ENCODE peak calls at places on chromosomes 1 and 21, in eight cellular contexts. M, C, D, B, Q, G, P and J are unnamed samples.

GRCh38 chr1:113630340-113631327 is 128.7 kb downstream of the PHTF1 start:
- DNase-seq in M (no peak), C (peak), D (no peak), B (peak), Q (no peak), G (no peak), P (no peak), J (no peak)

GRCh38 chr1:224541901-224542610 is 74.1 kb upstream of the CNIH3 start:
- DNase-seq in M (no peak), C (peak), D (no peak), B (no peak), Q (no peak), G (no peak), P (peak), J (no peak)

GRCh38 chr1:198598796-198599321 is 40.0 kb upstream of the PTPRC start:
- DNase-seq in M (no peak), C (no peak), D (no peak), B (no peak), Q (no peak), G (no peak), P (no peak), J (no peak)

GRCh38 chr1:32919811-32920733 is 18.9 kb upstream of the TMEM54 start:
- DNase-seq in M (no peak), C (no peak), D (no peak), B (no peak), Q (no peak), G (peak), P (peak), J (no peak)

GRCh38 chr1:203290261-203291089 is 14.8 kb upstream of the BTG2 start:
- DNase-seq in M (peak), C (peak), D (peak), B (peak), Q (peak), G (peak), P (peak), J (peak)

GRCh38 chr1:9078035-9078948 is 8.9 kb upstream of the SLC2A5 start:
- DNase-seq in M (no peak), C (peak), D (no peak), B (no peak), Q (no peak), G (no peak), P (peak), J (no peak)

GRCh38 chr1:203906932-203907331 is 45.5 kb downstream of the SNRPE start:
- DNase-seq in M (no peak), C (peak), D (peak), B (no peak), Q (no peak), G (peak), P (peak), J (no peak)

GRCh38 chr1:237062976-237063375 is 21.0 kb downstream of the RYR2 start:
- DNase-seq in M (no peak), C (no peak), D (no peak), B (no peak), Q (no peak), G (no peak), P (no peak), J (no peak)

GRCh38 chr1:92845908-92846307 is 14.1 kb downstream of the RPL5 start:
- DNase-seq in M (no peak), C (no peak), D (no peak), B (no peak), Q (no peak), G (no peak), P (no peak), J (no peak)

GRCh38 chr1:201535046-201535777 is 3.7 kb upstream of the NAV1 start:
- DNase-seq in M (no peak), C (peak), D (no peak), B (no peak), Q (no peak), G (no peak), P (peak), J (no peak)

GRCh38 chr1:58720680-58721079 is 20.8 kb upstream of the MYSM1 start:
- DNase-seq in M (no peak), C (peak), D (peak), B (no peak), Q (no peak), G (no peak), P (no peak), J (no peak)

GRCh38 chr1:202618387-202619022 is 91.7 kb downstream of the SYT2 start:
- DNase-seq in M (no peak), C (peak), D (peak), B (no peak), Q (no peak), G (no peak), P (peak), J (no peak)

GRCh38 chr21:28074676-28075075 is 918.0 kb downstream of the LTN1 start:
- DNase-seq in M (no peak), C (no peak), D (no peak), B (no peak), Q (no peak), G (no peak), P (no peak), J (no peak)

GRCh38 chr1:44609412-44609767 is 64.9 kb downstream of the TMEM53 start:
- DNase-seq in M (peak), C (peak), D (no peak), B (peak), Q (peak), G (no peak), P (peak), J (peak)

GRCh38 chr1:72282690-72283203 is 408 bp upstream of the NEGR1 start:
- DNase-seq in M (peak), C (peak), D (peak), B (peak), Q (no peak), G (peak), P (peak), J (peak)
- TF ChIP-seq CTCF in M (no peak), C (no peak), D (peak), B (peak), Q (no peak), G (no peak), P (no peak), J (no peak)

GRCh38 chr1:143611159-143611558 is 360.6 kb downstream of the FAM72C start:
- DNase-seq in M (no peak), C (no peak), D (no peak), B (no peak), Q (no peak), G (no peak), P (no peak), J (peak)
- TF ChIP-seq CTCF in M (no peak), C (no peak), D (no peak), B (peak), Q (no peak), G (peak), P (no peak), J (peak)

DNA sequence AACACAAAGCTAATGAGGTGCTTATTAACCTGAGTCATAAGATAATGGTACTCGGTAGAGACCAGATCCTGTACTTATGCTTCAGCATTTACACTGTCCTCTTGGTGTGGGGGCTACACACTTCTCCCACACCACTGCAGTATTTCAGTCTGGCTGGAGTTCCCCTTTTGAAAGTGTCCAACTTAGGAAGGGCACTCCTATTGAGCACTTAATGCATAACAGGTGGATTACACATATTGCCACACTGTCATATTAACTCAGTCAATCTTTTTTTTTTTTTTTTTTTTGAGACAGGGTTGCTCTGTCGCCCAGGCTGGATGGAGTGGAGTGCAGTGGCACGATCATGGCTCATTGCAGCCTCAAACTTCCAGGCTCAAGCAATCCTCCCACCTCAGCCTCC is 1.5 kb downstream of the GPATCH4 start:
- DNase-seq in M (no peak), C (peak), D (no peak), B (no peak), Q (no peak), G (no peak), P (no peak), J (no peak)
- TF ChIP-seq CTCF in M (no peak), C (peak), D (no peak), B (no peak), Q (no peak), G (no peak), P (no peak), J (peak)

DNA sequence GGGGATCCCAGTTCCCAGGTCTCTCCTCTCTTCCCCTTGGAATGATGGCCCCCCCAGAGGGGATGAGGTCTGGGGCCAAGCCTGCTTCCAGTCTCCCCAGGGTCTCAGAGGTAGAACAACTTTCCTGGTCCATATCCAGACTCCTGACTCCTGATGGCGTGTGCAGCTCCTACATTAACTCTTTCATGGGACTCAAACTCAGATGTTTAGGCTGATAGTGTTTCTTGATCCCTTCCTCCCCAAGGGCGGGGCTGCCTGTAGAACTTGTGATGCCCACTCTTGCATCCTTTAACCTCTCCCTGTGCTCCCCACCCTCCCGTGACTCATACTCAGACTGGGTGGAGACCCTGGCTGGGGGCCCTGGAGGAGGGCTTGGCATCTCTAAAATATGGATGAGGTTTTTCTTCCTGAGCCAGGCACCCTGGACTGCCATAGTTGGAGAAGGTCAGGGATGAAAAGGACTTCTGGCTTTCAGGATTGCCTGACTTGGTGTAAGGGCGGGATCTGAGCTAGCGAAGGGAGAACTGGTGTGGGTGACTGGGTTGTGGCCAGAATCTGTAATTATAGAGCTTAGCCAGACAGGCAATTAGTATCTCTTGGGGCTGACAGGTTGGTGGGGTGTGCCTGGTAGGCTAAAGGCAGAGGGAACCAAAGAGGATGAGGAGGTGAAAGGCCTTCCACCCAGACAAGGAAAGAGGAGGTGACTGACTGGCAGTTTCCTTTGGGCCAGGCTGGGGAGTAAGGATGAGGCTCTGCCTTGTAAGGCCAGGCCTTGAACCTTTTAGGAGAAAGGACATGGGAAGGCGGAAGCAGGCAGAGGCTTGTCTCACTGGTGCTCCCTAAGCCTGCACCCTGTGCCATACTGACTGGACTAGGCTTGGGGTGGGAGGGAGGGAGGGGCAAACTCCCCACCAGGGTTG is 1.5 kb downstream of the ATP8B2 start:
- DNase-seq in M (peak), C (peak), D (peak), B (peak), Q (no peak), G (no peak), P (peak), J (no peak)
- TF ChIP-seq CTCF in M (no peak), C (no peak), D (peak), B (peak), Q (no peak), G (no peak), P (no peak), J (no peak)

DNA sequence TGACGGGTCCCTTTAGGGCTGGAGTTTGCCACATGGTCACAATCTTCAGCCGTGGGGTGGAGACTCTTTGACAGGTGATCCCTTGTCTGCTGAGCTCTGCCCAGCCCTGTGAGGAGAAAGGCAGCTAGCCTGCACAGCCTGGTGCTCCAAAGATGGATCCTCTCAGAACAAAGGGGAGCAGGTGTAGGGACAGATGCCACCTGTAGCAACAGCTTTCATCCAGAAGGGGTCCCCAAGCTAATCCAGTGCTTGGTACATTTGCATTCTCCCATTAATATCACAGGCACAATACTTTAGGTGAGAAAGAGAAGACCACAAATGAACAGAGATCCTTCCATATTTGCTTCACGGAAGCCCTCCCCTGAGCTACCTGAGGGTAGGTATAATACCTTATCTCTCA is 93.2 kb downstream of the CCDC185 start:
- DNase-seq in M (no peak), C (no peak), D (no peak), B (no peak), Q (no peak), G (no peak), P (no peak), J (no peak)
- TF ChIP-seq CTCF in M (no peak), C (no peak), D (no peak), B (peak), Q (no peak), G (no peak), P (no peak), J (no peak)